ENCODE peak calls at places on chromosome 15, in six cellular contexts. I, X, S, M, K and U are unnamed samples. For H4K20me1, the result is how much of the 10 kb centered on the place peaks cover.

GRCh38 chr15:66462630-66463029 is 34.9 kb downstream of the SNAPC5 start:
- DNase-seq in I (no peak), M (peak), S (no peak), X (no peak), K (no peak), U (no peak)

GRCh38 chr15:101162701-101163483 is 89.0 kb downstream of the CHSY1 start:
- DNase-seq in K (no peak), S (no peak), X (no peak), I (no peak), M (no peak), U (no peak)

GRCh38 chr15:41523097-41523496 is 9.5 kb upstream of the LTK start:
- DNase-seq in K (no peak), X (no peak), S (no peak), I (no peak), M (peak), U (no peak)

GRCh38 chr15:50051811-50052419 is 67.1 kb downstream of the ATP8B4 start:
- DNase-seq in S (peak), I (peak), K (peak), X (peak), M (peak), U (peak)

GRCh38 chr15:94387854-94388441 is 156.6 kb downstream of the MCTP2 start:
- DNase-seq in K (peak), I (no peak), X (no peak), S (no peak), M (no peak), U (no peak)

GRCh38 chr15:29134239-29134638 is 135.4 kb downstream of the NSMCE3 start:
- DNase-seq in S (no peak), M (no peak), X (no peak), K (no peak), I (no peak), U (peak)

GRCh38 chr15:25181290-25182097 is 226.7 kb downstream of the SNRPN start:
- DNase-seq in X (no peak), I (no peak), M (no peak), S (no peak), K (no peak), U (no peak)

GRCh38 chr15:39216816-39217215 is 364.1 kb upstream of the THBS1 start:
- DNase-seq in M (no peak), X (no peak), S (no peak), K (no peak), I (no peak), U (no peak)

GRCh38 chr15:98433302-98433701 is 215.0 kb upstream of the IGF1R start:
- DNase-seq in I (no peak), K (no peak), M (no peak), X (no peak), S (no peak), U (no peak)

GRCh38 chr15:71743861-71744382 is 66.4 kb upstream of the NR2E3 start:
- DNase-seq in M (peak), I (peak), X (peak), S (peak), K (peak), U (peak)

GRCh38 chr15:90552162-90552928 is 22.6 kb downstream of the CRTC3 start:
- DNase-seq in I (no peak), M (peak), S (no peak), K (no peak), X (no peak), U (no peak)

GRCh38 chr15:90866161-90866715 is 2.1 kb upstream of the FURIN start:
- DNase-seq in X (no peak), K (no peak), S (no peak), M (no peak), I (no peak), U (no peak)

GRCh38 chr15:24772709-24773373 is 97.3 kb downstream of the NPAP1 start:
- DNase-seq in M (peak), S (peak), K (no peak), I (peak), X (peak), U (peak)

GRCh38 chr15:32942286-32942927 is 224.6 kb downstream of the GREM1 start:
- DNase-seq in S (no peak), M (no peak), K (no peak), I (no peak), X (no peak), U (no peak)

GRCh38 chr15:92647467-92648163 is 8.0 kb downstream of the FAM174B start:
- DNase-seq in M (no peak), S (peak), I (no peak), K (no peak), X (no peak), U (no peak)

GRCh38 chr15:65836665-65837064 is 32.6 kb upstream of the RAB11A start:
- DNase-seq in S (peak), X (no peak), I (no peak), M (no peak), K (peak), U (no peak)

GRCh38 chr15:82943176-82943575 is 9.3 kb downstream of the HOMER2 start:
- DNase-seq in K (no peak), X (no peak), I (no peak), M (no peak), S (no peak), U (no peak)

GRCh38 chr15:50280271-50280670 is 14.7 kb upstream of the HDC start:
- DNase-seq in K (no peak), I (no peak), X (peak), M (no peak), S (no peak), U (no peak)

GRCh38 chr15:42490246-42490742 is 647 bp downstream of the ZNF106 start:
- DNase-seq in S (no peak), K (peak), M (peak), X (peak), I (no peak), U (no peak)

GRCh38 chr15:45387379-45388007 is 9.1 kb upstream of the GATM start:
- DNase-seq in X (peak), K (no peak), M (no peak), I (peak), S (no peak), U (no peak)

GRCh38 chr15:78808550-78808949 is 2.7 kb downstream of the ADAMTS7 start:
- DNase-seq in I (peak), X (peak), M (peak), K (peak), S (peak), U (peak)

GRCh38 chr15:29687939-29688884 is 134.1 kb downstream of the TJP1 start:
- DNase-seq in I (no peak), X (no peak), M (no peak), S (no peak), K (no peak), U (peak)

GRCh38 chr15:83380026-83380425 is 67.1 kb upstream of the SH3GL3 start:
- DNase-seq in I (no peak), M (no peak), K (no peak), S (no peak), X (peak), U (no peak)

GRCh38 chr15:62607643-62608042 is 434.9 kb upstream of the TPM1 start:
- DNase-seq in I (no peak), X (peak), M (peak), K (no peak), S (no peak), U (no peak)

GRCh38 chr15:39315200-39315599 is 265.7 kb upstream of the THBS1 start:
- DNase-seq in K (no peak), S (no peak), X (no peak), M (no peak), I (no peak), U (no peak)

GRCh38 chr15:101053261-101053660 is 134.1 kb downstream of the LRRK1 start:
- DNase-seq in K (no peak), S (no peak), I (no peak), M (no peak), X (no peak), U (peak)

GRCh38 chr15:101464246-101464998 is 25.1 kb downstream of the PCSK6 start:
- DNase-seq in S (no peak), M (no peak), X (no peak), K (no peak), I (no peak), U (no peak)

GRCh38 chr15:80066912-80067311 is 7.4 kb downstream of the ZFAND6 start:
- DNase-seq in K (no peak), X (no peak), I (no peak), S (no peak), M (no peak), U (no peak)

GRCh38 chr15:80058851-80059785 is at the start of gene ZFAND6:
- DNase-seq in M (peak), K (peak), S (peak), I (peak), X (peak), U (peak)

GRCh38 chr15:80059786-80060489 is 462 bp downstream of the ZFAND6 start:
- DNase-seq in M (peak), X (peak), K (peak), I (peak), S (peak), U (peak)

GRCh38 chr15:80058044-80058443 is 1.4 kb upstream of the ZFAND6 start:
- DNase-seq in X (no peak), S (no peak), I (no peak), M (no peak), K (no peak), U (no peak)

GRCh38 chr15:80061581-80061980 is 2.1 kb downstream of the ZFAND6 start:
- DNase-seq in M (peak), S (no peak), K (no peak), I (peak), X (no peak), U (no peak)
- H4K20me1 ChIP-seq in M (under half), S (under half), K (under half), I (under half), X (under half), U (under half)

DNA sequence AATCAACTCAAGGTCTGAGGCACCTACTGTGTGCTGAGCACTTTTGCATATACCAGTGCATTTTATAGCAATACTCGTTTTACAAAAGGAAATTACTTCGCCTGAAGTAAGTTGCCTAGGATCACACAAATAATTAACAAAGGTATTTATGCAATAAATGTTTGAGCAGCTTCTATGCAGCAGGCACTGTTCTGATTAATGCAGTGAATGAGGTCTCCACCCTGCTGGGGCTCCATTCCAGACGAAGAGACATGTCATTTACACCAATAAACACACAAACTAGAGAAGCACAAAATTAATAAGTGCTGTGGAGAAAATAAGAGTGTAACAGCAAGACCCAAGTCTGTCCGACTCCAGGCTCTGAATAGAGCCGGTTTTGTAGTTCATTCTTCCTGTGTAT is 17.5 kb downstream of the NOX5 start:
- DNase-seq in K (no peak), M (no peak), I (no peak), X (no peak), S (no peak), U (no peak)
- H3K9ac ChIP-seq in K (no peak), M (no peak), I (no peak), X (no peak), S (no peak), U (no peak)

GRCh38 chr15:84795186-84795585 is 22.0 kb upstream of the ALPK3 start:
- DNase-seq in X (no peak), K (no peak), M (peak), S (no peak), I (no peak), U (no peak)
- H4K20me1 ChIP-seq in X (under half), K (under half), M (under half), S (under half), I (under half), U (under half)

GRCh38 chr15:59154268-59154667 is 49.3 kb downstream of the CCNB2 start:
- DNase-seq in K (no peak), S (no peak), I (no peak), M (no peak), X (no peak), U (no peak)

GRCh38 chr15:59157840-59158700 is 48.6 kb upstream of the LDHAL6B start:
- DNase-seq in X (no peak), I (no peak), K (no peak), S (no peak), M (no peak), U (no peak)

GRCh38 chr15:59158701-59159034 is 48.0 kb upstream of the LDHAL6B start:
- DNase-seq in I (no peak), S (no peak), X (no peak), K (no peak), M (no peak), U (no peak)

GRCh38 chr15:59159210-59159609 is 47.4 kb upstream of the LDHAL6B start:
- DNase-seq in X (no peak), M (no peak), I (no peak), K (no peak), S (no peak), U (no peak)

GRCh38 chr15:59157398-59157797 is 49.2 kb upstream of the LDHAL6B start:
- DNase-seq in M (no peak), X (no peak), K (no peak), S (no peak), I (no peak), U (no peak)
- H3K9ac ChIP-seq in M (no peak), X (no peak), K (no peak), S (no peak), I (no peak), U (no peak)